ENCODE peak calls at places on chromosomes 6 and 20, in eight cellular contexts. W is HepG2, X is heart left ventricle, M is GM12878, O is K562, R is A549, G is HCT116, D is right lobe of liver. B is an unnamed sample.

GRCh38 chr6:26272171-26272631 is 92.8 kb upstream of the BTN3A2 start:
- ATAC-seq in W (peak; percentile 81), X (no peak), M (peak; percentile 38), O (no peak), R (no peak), G (no peak), D (peak; percentile 17), B (no peak)

GRCh38 chr20:9220874-9221547 is 152.1 kb downstream of the PLCB4 start:
- ATAC-seq in W (no peak), X (no peak), M (no peak), O (no peak), R (no peak), G (no peak), D (no peak), B (no peak)

GRCh38 chr6:6993503-6994237 is 114.1 kb upstream of the RREB1 start:
- ATAC-seq in W (peak; percentile 59), X (no peak), M (no peak), O (no peak), R (no peak), G (no peak), D (peak; percentile 64), B (no peak)

GRCh38 chr6:40476673-40477072 is 110.5 kb downstream of the LRFN2 start:
- ATAC-seq in W (no peak), X (no peak), M (no peak), O (no peak), R (no peak), G (no peak), D (no peak), B (no peak)

GRCh38 chr6:137870286-137870685 is 3.2 kb downstream of the TNFAIP3 start:
- ATAC-seq in W (no peak), X (no peak), M (no peak), O (no peak), R (no peak), G (no peak), D (no peak), B (no peak)

GRCh38 chr6:159116343-159116742 is 52.9 kb upstream of the FNDC1 start:
- ATAC-seq in W (no peak), X (no peak), M (peak; percentile 82), O (no peak), R (no peak), G (no peak), D (peak; percentile 29), B (no peak)

GRCh38 chr20:10040070-10040970 is 5.5 kb downstream of the ANKEF1 start:
- ATAC-seq in W (peak; percentile 65), X (no peak), M (no peak), O (no peak), R (peak; percentile 84), G (peak; percentile 81), D (peak; percentile 40), B (no peak)

GRCh38 chr6:116035616-116036015 is 25.1 kb downstream of the FRK start:
- ATAC-seq in W (no peak), X (no peak), M (no peak), O (no peak), R (no peak), G (no peak), D (peak; percentile 78), B (no peak)

GRCh38 chr6:31379850-31380249 is 22.9 kb upstream of the HLA-B start:
- ATAC-seq in W (no peak), X (no peak), M (no peak), O (no peak), R (peak; percentile 26), G (no peak), D (no peak), B (no peak)
- TF ChIP-seq POLR2A in W (no peak), X (no peak), M (no peak), O (no peak), R (no peak), G (no peak), D (no peak), B (no peak)

GRCh38 chr6:33632603-33633039 is 11.5 kb downstream of the ITPR3 start:
- ATAC-seq in W (peak; percentile 88), X (peak; percentile 17), M (peak; percentile 79), O (peak; percentile 93), R (peak; percentile 89), G (peak; percentile 69), D (peak; percentile 29), B (no peak)
- H3K27ac ChIP-seq in W (no peak overlapping the region), X (no peak overlapping the region), M (no peak overlapping the region), O (no peak overlapping the region), R (peak overlapping the region; percentile 54), G (peak overlapping the region; percentile 27), D (no peak overlapping the region), B (no peak overlapping the region)

DNA sequence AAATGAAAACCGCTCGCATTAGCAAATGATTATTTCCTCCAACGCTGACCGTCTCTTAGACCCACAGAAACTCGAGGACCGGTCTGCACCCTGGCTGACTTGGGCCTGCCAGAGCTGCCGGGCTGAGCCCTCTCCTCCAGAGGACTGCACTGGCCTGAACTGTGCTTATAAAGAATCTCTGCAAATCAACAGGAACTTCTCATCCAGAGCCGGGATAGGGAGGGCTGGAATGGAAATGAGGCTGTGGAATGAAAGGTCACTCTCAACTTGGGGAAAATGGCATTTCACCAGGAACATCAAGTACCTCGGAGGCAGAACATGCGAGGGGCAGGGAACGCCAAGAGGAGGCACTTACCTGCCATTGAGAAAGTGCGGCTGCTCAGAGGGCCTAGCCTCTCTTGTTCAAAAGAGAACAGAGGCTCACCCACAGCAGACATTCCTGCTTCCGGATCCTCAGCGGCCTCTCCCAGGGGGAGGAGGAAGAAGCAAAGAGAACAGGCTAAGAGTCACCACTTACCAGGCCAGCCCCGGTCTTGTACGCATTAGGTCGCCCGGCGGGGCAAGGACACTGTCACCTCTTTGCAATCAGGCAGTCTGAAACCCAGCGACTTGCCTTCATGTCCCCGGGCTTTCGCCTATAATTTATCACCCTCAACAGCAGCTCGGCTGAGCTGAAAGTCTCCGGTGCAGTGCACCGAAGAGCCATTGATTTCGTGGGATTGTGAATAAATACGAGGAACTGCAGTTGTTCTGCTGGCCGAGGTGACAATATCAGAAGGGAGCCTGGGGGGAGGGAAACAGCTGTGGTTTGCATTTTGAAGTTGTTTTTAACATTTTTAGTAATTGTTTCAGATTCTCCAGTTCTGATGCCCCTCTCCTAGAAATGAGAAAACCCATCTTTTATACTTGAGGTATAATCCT is 37.6 kb downstream of the ZMYND8 start:
- ATAC-seq in W (peak; percentile 56), X (peak; percentile 72), M (no peak), O (peak; percentile 64), R (peak; percentile 41), G (peak; percentile 44), D (peak; percentile 54), B (peak; percentile 78)
- TF ChIP-seq POLR2A in W (peak; percentile 28), X (peak; percentile 79), M (no peak), O (peak; percentile 51), R (no peak), G (no peak), D (peak; percentile 67), B (peak; percentile 94)

GRCh38 chr20:45905505-45906079 is 6.4 kb downstream of the PLTP start:
- ATAC-seq in W (peak; percentile 67), X (no peak), M (no peak), O (no peak), R (peak; percentile 77), G (peak; percentile 70), D (peak; percentile 52), B (no peak)
- H3K27ac ChIP-seq in W (peak overlapping the region; percentile 21), X (no peak overlapping the region), M (no peak overlapping the region), O (no peak overlapping the region), R (no peak overlapping the region), G (no peak overlapping the region), D (no peak overlapping the region), B (no peak overlapping the region)

GRCh38 chr20:60202046-60202445 is 243.8 kb downstream of the CDH26 start:
- ATAC-seq in W (no peak), X (peak; percentile 58), M (no peak), O (no peak), R (no peak), G (no peak), D (no peak), B (no peak)
- TF ChIP-seq POLR2A in W (no peak), X (no peak), M (no peak), O (no peak), R (no peak), G (no peak), D (no peak), B (no peak)

GRCh38 chr20:18524646-18525045 is 16.9 kb downstream of the SEC23B start:
- ATAC-seq in W (no peak), X (no peak), M (no peak), O (no peak), R (peak; percentile 80), G (peak; percentile 54), D (no peak), B (no peak)
- H3K27ac ChIP-seq in W (no peak overlapping the region), X (no peak overlapping the region), M (no peak overlapping the region), O (no peak overlapping the region), R (no peak overlapping the region), G (no peak overlapping the region), D (no peak overlapping the region), B (no peak overlapping the region)

DNA sequence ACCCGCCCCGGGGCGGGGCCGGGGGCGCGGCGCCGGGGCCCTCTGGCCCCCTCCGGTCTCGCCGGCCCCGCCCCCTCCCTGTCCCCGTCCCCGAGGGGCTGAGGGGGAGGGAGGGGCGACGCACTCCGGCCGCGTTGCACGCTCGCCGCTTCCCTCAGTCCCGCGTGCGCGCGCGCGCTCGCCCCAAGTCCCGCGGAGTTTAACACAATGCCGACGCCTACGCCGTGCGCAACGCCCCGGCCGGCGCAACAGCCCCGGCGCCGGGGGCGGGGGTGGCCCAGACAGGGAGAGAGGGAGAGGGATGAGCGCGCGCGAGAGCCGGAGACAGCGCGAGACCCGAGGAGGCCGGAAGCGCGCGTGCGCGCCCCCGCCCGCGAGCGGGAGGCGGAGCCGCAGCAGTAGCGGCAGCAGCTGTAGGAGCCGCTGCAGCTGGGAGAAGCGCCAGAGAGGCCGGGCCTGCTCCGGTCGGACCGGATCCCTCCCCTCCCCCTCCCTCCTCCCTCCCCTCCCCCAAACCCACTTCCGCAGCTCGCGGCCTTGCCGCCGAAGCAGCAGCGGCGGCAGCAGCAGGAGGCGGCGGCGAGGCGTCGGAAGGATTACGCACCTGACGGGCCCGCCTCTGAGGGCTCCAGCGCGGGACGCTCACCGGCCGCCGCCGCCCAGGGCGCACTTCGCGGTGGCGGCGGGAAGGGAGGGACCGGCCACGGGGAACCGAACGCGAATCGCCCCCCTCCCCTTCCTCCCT is 911 bp downstream of the ZBTB2 start:
- ATAC-seq in W (peak; percentile 85), X (peak; percentile 92), M (peak; percentile 87), O (peak; percentile 90), R (peak; percentile 93), G (peak; percentile 89), D (peak; percentile 79), B (peak; percentile 93)
- TF ChIP-seq POLR2A in W (peak; percentile 77), X (peak; percentile 13), M (peak; percentile 88), O (peak; percentile 74), R (peak; percentile 53), G (no peak), D (no peak), B (peak; percentile 73)